ENCODE peak calls at places on chromosomes 5 and 9, in five cellular contexts. K is CD8-positive, alpha-beta T cell; U is epithelial cell of esophagus; L is brain microvascular endothelial cell; Y is stomach. A is an unnamed sample.

GRCh38 chr5:96572864-96573512 is 89.2 kb upstream of the CAST start:
- DNase-seq in K (no peak), U (peak; percentile 91), L (peak; percentile 96), Y (no peak), A (peak; percentile 91)

GRCh38 chr5:100758780-100759179 is 144.3 kb downstream of the ST8SIA4 start:
- DNase-seq in K (no peak), U (peak; percentile 18), L (no peak), Y (no peak), A (no peak)

GRCh38 chr5:93188876-93189485 is 392.0 kb downstream of the NR2F1-AS1 start:
- DNase-seq in K (no peak), U (no peak), L (no peak), Y (no peak), A (no peak)

GRCh38 chr9:114312513-114312875 is 10.4 kb upstream of the ORM1 start:
- DNase-seq in K (no peak), U (no peak), L (no peak), Y (peak; percentile 15), A (no peak)

GRCh38 chr5:151319334-151319733 is 15.8 kb upstream of the SLC36A3 start:
- DNase-seq in K (no peak), U (peak; percentile 26), L (peak; percentile 14), Y (no peak), A (no peak)

GRCh38 chr5:168596927-168597326 is 17.8 kb upstream of the PANK3 start:
- DNase-seq in K (no peak), U (no peak), L (no peak), Y (no peak), A (no peak)

GRCh38 chr9:107584186-107584585 is 94.6 kb upstream of the KLF4 start:
- DNase-seq in K (no peak), U (no peak), L (no peak), Y (no peak), A (peak; percentile 32)

GRCh38 chr5:54309237-54309636 is 1.1 kb downstream of the ARL15 start:
- DNase-seq in K (no peak), U (peak; percentile 19), L (peak; percentile 1), Y (no peak), A (no peak)

GRCh38 chr9:74499770-74500583 is 2.8 kb downstream of the RORB start:
- DNase-seq in K (no peak), U (no peak), L (no peak), Y (no peak), A (no peak)

GRCh38 chr5:143471041-143471509 is 67.6 kb upstream of the NR3C1 start:
- DNase-seq in K (no peak), U (peak; percentile 57), L (peak; percentile 31), Y (no peak), A (peak; percentile 62)

GRCh38 chr9:692636-693459 is 148.6 kb upstream of the DMRT1 start:
- DNase-seq in K (no peak), U (peak; percentile 14), L (peak; percentile 46), Y (no peak), A (no peak)

GRCh38 chr5:177374211-177374610 is 10.0 kb upstream of the SLC34A1 start:
- DNase-seq in K (no peak), U (peak; percentile 68), L (no peak), Y (no peak), A (no peak)

GRCh38 chr9:133526721-133527321 is 2.1 kb upstream of the MYMK start:
- DNase-seq in K (no peak), U (no peak), L (no peak), Y (no peak), A (no peak)

DNA sequence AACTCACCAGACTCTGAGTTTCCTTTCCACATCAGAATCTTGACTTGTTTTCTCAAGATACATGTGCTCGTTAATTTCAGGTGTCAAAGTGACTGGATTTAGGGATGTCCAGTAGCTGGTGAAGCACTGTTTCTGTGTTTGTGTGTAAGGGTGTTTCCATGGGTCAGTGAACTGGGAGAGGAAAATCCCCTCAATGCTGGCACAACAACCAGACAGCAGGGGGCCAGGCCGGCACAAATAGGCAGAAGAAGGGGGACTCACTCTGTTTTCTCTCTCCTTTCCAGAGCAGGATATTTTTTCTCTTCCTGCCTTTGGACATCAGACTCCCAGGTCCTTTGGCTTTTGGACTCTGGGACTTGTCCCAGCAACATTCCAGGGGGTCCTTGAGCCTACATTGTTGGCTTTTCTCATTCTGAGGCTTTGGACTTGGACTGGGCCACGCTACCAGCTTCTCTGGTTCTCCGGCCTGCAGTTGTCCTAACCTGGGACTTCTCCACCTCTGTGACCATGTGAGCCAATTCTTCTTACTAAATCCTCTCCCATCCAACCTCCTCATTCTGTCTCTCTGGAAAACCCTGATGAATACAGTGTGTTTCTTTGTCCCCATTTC is 144.0 kb downstream of the CAAP1 start:
- DNase-seq in K (no peak), U (no peak), L (no peak), Y (no peak), A (no peak)
- TF ChIP-seq CTCF in K (no peak), U (no peak), L (no peak), Y (no peak), A (no peak)

GRCh38 chr9:112618385-112619001 is 99.4 kb downstream of the INIP start:
- DNase-seq in K (no peak), U (no peak), L (no peak), Y (no peak), A (no peak)
- H3K4me3 ChIP-seq in K (no peak overlapping the region), U (no peak overlapping the region), L (no peak overlapping the region), Y (no peak overlapping the region), A (no peak overlapping the region)

GRCh38 chr5:73272351-73272750 is 99.4 kb downstream of the TMEM174 start:
- DNase-seq in K (no peak), U (peak; percentile 38), L (no peak), Y (no peak), A (no peak)

GRCh38 chr5:73273379-73274050 is 100.5 kb downstream of the TMEM174 start:
- DNase-seq in K (no peak), U (no peak), L (no peak), Y (no peak), A (no peak)

GRCh38 chr5:73274121-73274520 is 101.1 kb downstream of the TMEM174 start:
- DNase-seq in K (no peak), U (no peak), L (no peak), Y (no peak), A (no peak)

GRCh38 chr5:73278693-73279092 is 105.7 kb downstream of the TMEM174 start:
- DNase-seq in K (no peak), U (peak; percentile 98), L (no peak), Y (no peak), A (no peak)

GRCh38 chr5:73274870-73275756 is 102.1 kb downstream of the TMEM174 start:
- DNase-seq in K (no peak), U (peak; percentile 55), L (no peak), Y (no peak), A (no peak)
- TF ChIP-seq CTCF in K (no peak), U (no peak), L (no peak), Y (no peak), A (no peak)

GRCh38 chr5:173790836-173791546 is 97.2 kb upstream of the CPEB4 start:
- DNase-seq in K (no peak), U (no peak), L (no peak), Y (peak; percentile 23), A (no peak)
- H3K4me3 ChIP-seq in K (no peak overlapping the region), U (no peak overlapping the region), L (no peak overlapping the region), Y (no peak overlapping the region), A (no peak overlapping the region)

DNA sequence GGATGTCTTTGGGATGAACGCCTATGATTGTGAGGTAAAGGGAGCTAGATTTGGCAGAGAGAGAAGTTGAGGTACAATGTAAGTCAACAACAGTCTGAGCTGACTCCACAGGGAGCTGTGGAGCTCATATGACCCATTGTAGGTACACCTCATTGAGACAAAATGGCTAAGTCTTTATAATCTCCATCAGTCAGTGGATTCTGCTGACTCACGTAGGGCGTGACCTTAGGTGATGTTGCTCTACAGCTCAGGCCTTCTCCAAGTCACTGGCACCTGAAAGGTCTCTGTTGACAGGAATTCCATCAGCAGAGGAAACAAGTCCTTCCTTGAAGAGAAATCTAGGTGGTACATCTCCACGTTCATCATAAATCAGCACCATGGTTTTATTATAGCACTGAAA is 118.2 kb upstream of the PRR16 start:
- DNase-seq in K (no peak), U (peak; percentile 45), L (no peak), Y (no peak), A (no peak)
- TF ChIP-seq CTCF in K (no peak), U (no peak), L (no peak), Y (no peak), A (no peak)

DNA sequence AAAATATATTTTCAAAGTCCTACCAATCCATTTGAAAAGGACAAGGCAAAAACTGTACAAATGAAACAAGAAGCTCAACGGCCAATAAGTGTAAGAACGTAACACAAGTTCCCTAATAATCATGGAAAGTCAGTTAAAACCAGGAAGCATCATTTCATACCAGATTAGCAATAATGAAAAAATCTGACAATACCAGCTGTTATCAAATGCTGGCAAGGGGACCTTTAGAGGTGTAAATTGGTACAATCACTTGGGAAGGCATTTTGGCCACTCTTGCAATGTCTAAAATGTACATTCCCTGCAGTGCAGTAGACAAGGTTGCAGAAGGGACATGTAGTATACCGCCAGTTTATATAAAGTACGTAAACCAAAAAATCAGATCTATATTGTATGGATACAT is 10.1 kb upstream of the SEMA5A start:
- DNase-seq in K (no peak), U (no peak), L (no peak), Y (no peak), A (no peak)
- H3K4me3 ChIP-seq in K (no peak overlapping the region), U (no peak overlapping the region), L (no peak overlapping the region), Y (no peak overlapping the region), A (no peak overlapping the region)

DNA sequence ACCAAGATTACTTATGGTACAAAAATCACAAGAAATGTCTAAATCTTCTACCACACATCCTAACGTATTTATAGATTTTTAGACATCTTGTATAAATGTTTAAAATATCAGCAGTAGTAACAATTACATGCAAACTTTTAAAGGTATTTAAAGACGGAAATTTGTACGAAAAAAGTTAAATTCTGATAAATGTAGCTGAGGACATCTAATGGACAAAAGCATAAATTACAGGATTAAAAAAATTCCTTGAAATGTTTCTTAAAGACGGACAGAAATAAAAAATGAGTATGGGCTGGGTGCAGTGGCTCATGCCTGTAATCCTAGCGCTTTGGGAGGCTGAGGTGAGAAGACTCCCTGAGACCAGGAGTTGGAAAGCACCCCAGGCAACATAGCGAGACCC is 15.8 kb downstream of the ERCC8 start:
- DNase-seq in K (no peak), U (peak; percentile 6), L (no peak), Y (no peak), A (no peak)
- TF ChIP-seq CTCF in K (no peak), U (no peak), L (peak; percentile 28), Y (no peak), A (peak; percentile 15)

GRCh38 chr9:90131568-90131967 is 511.1 kb downstream of the DIRAS2 start:
- DNase-seq in K (no peak), U (no peak), L (no peak), Y (no peak), A (no peak)
- H3K4me3 ChIP-seq in K (no peak overlapping the region), U (no peak overlapping the region), L (no peak overlapping the region), Y (no peak overlapping the region), A (no peak overlapping the region)

GRCh38 chr5:72788851-72789505 is 27.5 kb upstream of the TNPO1 start:
- DNase-seq in K (no peak), U (peak; percentile 87), L (peak; percentile 8), Y (no peak), A (no peak)
- TF ChIP-seq CTCF in K (no peak), U (no peak), L (no peak), Y (no peak), A (no peak)